ENCODE peak calls at places on chromosomes 6 and 20, in five cellular contexts. P is fibroblast of lung, E is lower lobe of right lung, B is endothelial cell of umbilical vein, A is OCI-LY7. T is an unnamed sample. For H3K4me1, the result is how much of the 10 kb centered on the place peaks cover.

GRCh38 chr6:128209771-128210170 is 308.9 kb upstream of the THEMIS start:
- DNase-seq in P (peak), E (no peak), A (no peak), B (peak), T (peak)

GRCh38 chr6:28269492-28269891 is 2.5 kb downstream of the ZSCAN26 start:
- DNase-seq in A (no peak), E (no peak), B (peak), P (peak), T (no peak)

GRCh38 chr6:116450769-116451740 is 10.1 kb upstream of the CALHM6 start:
- DNase-seq in P (no peak), B (peak), E (peak), A (peak), T (no peak)

GRCh38 chr6:164151161-164151728 is 736.7 kb downstream of the QKI start:
- DNase-seq in A (no peak), P (peak), B (no peak), E (no peak), T (no peak)

GRCh38 chr6:1665214-1665613 is 55.5 kb downstream of the FOXC1 start:
- DNase-seq in P (no peak), A (peak), E (no peak), B (no peak), T (no peak)

GRCh38 chr20:43954704-43955243 is 40.1 kb downstream of the TOX2 start:
- DNase-seq in B (no peak), A (no peak), E (no peak), P (no peak), T (no peak)

GRCh38 chr20:64255361-64256281 is at the start of gene PCMTD2:
- DNase-seq in B (peak), E (peak), P (peak), A (peak), T (peak)

GRCh38 chr6:78910611-78911134 is 43.3 kb downstream of the IRAK1BP1 start:
- DNase-seq in P (peak), B (peak), A (no peak), E (peak), T (no peak)

GRCh38 chr6:15380354-15380753 is 134.5 kb downstream of the JARID2 start:
- DNase-seq in A (no peak), B (peak), P (no peak), E (no peak), T (no peak)

GRCh38 chr6:16602035-16602434 is 159.2 kb downstream of the ATXN1 start:
- DNase-seq in P (no peak), A (no peak), B (no peak), E (no peak), T (no peak)

GRCh38 chr6:150133686-150134085 is 9.2 kb upstream of the PPP1R14C start:
- DNase-seq in P (no peak), A (no peak), B (no peak), E (no peak), T (no peak)

GRCh38 chr6:39941138-39941537 is 6.9 kb upstream of the MOCS1 start:
- DNase-seq in B (no peak), A (no peak), P (no peak), E (no peak), T (no peak)

GRCh38 chr6:73691512-73691911 is 4.5 kb upstream of the CD109 start:
- DNase-seq in E (no peak), A (no peak), P (peak), B (no peak), T (no peak)

GRCh38 chr20:12110711-12111110 is 193.0 kb downstream of the BTBD3 start:
- DNase-seq in E (no peak), P (peak), B (no peak), A (no peak), T (no peak)

GRCh38 chr20:12112665-12113064 is 195.0 kb downstream of the BTBD3 start:
- DNase-seq in E (no peak), B (no peak), P (no peak), A (no peak), T (no peak)

GRCh38 chr20:12111431-12112088 is 193.9 kb downstream of the BTBD3 start:
- DNase-seq in B (no peak), A (no peak), P (no peak), E (no peak), T (no peak)

GRCh38 chr20:12113075-12113467 is 195.4 kb downstream of the BTBD3 start:
- DNase-seq in P (no peak), B (no peak), A (no peak), E (no peak), T (no peak)

GRCh38 chr20:12112089-12112474 is 194.4 kb downstream of the BTBD3 start:
- DNase-seq in B (no peak), A (no peak), E (no peak), P (no peak), T (no peak)
- H3K4me1 ChIP-seq in B (under half), A (under half), E (under half), P (under half), T (under half)

DNA sequence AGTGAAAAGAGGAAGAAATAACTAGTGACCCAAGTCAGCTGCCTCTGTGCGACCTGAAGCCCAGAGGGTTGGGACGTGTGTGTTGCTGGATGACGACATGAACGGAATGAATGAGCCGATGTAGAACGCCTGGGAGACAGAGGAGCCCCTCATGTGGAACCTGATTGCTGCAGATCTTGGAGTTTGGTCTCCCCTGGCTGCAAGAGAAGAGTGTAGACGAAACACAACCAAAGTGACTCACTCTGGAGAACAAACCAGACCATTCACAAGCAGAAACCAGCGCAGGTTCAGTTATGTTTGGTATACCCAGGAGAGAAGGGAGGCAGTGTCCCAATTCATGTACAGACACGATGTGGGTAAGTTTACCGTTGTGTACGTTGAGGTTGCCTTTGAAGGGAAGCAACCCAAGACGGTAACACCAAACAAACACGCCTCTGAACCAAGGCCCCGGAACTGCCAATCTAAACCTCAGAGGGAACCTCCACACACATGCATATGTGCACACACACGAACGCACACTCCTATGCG is 265.9 kb downstream of the BMP7 start:
- DNase-seq in E (no peak), P (no peak), A (no peak), B (no peak), T (peak)
- H3K4me1 ChIP-seq in E (under half), P (under half), A (under half), B (under half), T (under half)

DNA sequence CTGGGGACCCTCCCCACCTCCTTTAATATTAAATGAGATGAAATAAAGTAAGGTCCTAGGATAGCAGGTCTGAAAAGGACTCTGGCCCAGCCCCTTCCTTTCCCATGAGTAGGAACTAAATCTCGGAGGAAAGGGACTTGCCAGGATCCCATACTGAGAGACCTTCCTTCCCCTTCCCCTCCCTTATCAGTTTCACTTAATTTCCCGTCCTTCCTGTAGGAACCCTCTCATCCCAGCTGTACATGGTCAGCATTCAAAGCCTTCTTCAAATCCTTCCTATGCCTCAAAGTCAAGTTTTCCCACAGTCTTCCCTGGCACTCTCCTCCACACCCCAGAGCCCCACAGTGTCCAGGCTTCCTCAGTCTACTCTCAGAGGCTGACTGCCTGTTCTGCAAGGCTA is 71.3 kb upstream of the MYL9 start:
- DNase-seq in B (peak), A (no peak), P (no peak), E (no peak), T (no peak)
- H3K4me1 ChIP-seq in B (half or more), A (half or more), P (half or more), E (half or more), T (under half)

GRCh38 chr6:119340766-119341487 is 8.6 kb downstream of the MAN1A1 start:
- DNase-seq in P (no peak), B (no peak), E (no peak), A (no peak), T (no peak)
- H3K4me1 ChIP-seq in P (under half), B (under half), E (half or more), A (half or more), T (under half)

DNA sequence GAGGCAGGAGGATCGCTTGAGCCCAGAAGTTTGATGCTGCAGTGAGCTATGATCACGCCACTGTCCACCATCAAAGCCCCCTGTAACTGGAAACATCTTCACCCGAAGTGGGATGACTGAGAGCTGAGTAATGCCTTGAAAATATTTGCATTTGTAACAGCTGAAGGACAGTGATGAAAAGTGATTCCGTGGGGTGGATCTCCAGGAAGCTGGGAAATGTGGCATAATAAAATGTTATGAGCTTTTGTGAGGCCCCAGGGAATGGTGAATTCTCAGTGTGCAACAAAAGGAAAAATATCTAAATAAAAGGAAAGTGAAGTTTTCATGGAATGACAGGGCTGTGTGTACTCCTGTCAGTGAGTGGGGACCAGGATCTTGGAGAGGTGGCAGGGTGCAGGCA is 92.0 kb downstream of the JAG1 start:
- DNase-seq in P (peak), A (no peak), B (no peak), E (no peak), T (no peak)
- H3K4me1 ChIP-seq in P (under half), A (under half), B (under half), E (under half), T (under half)

DNA sequence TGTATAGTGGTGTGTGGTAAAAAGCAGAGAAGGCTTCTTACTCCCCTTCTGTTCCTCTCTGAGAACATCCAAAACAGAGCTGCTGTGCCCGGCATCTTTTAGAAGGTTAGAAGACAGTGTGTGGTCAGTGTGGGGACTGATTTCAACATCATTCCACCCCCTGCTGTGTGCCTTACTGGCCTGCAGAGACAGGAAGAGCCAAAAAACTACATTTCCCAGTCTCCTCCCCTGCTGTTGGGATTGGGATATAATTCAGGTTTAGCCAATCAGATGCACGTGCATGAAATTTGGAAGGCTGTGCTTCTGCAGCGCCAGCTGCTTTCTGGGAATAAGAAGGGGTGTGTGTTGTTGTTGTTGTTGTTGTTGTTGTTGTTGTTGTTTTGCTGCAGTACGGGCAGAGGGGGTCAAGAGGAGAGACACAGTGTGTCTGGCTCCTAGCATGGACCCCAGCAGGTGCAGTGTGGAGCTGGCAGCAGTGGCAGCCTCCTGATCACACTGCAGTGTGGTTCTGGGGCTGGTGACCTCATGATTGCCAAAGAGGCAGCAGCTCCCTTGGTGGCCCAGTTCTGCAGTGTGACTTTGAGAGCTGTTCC is 74.7 kb downstream of the MRPL14 start:
- DNase-seq in B (no peak), A (no peak), P (peak), E (peak), T (no peak)
- H3K4me1 ChIP-seq in B (under half), A (under half), P (half or more), E (under half), T (half or more)